ENCODE peak calls at places on chromosomes 3 and 15, in four cellular contexts. C, O, N and R are unnamed samples.

GRCh38 chr3:57840445-57840844 is 84.3 kb downstream of the SLMAP start:
- DNase-seq in C (no peak), O (no peak), N (no peak), R (no peak)

GRCh38 chr3:55718475-55718874 is 231.4 kb upstream of the WNT5A start:
- DNase-seq in N (no peak), O (no peak), C (no peak), R (no peak)

GRCh38 chr15:30878515-30878914 is 25.2 kb upstream of the FAN1 start:
- DNase-seq in N (no peak), C (no peak), O (no peak), R (no peak)

GRCh38 chr15:56805466-56806146 is 72.3 kb upstream of the ZNF280D start:
- DNase-seq in O (peak), N (no peak), C (peak), R (peak)

GRCh38 chr3:128824132-128824850 is 55.1 kb upstream of the ACAD9 start:
- DNase-seq in O (no peak), N (no peak), C (no peak), R (no peak)

GRCh38 chr15:67829647-67830504 is 4.6 kb downstream of the SKOR1 start:
- DNase-seq in O (no peak), N (no peak), C (no peak), R (no peak)

GRCh38 chr15:68228971-68229385 is 550 bp downstream of the CLN6 start:
- DNase-seq in N (no peak), O (no peak), C (no peak), R (no peak)

GRCh38 chr15:66564136-66565041 is 1.4 kb downstream of the LCTL start:
- DNase-seq in O (no peak), N (no peak), C (no peak), R (no peak)

GRCh38 chr3:54443572-54444161 is 321.3 kb downstream of the CACNA2D3 start:
- DNase-seq in C (no peak), N (no peak), O (no peak), R (no peak)

GRCh38 chr15:82830427-82831173 is 21.2 kb downstream of the WHAMM start:
- DNase-seq in C (no peak), N (no peak), O (no peak), R (no peak)

GRCh38 chr3:69690-70089 is 126.9 kb upstream of the CHL1 start:
- DNase-seq in O (peak), N (no peak), C (no peak), R (no peak)

GRCh38 chr3:13224967-13225366 is 151.7 kb upstream of the IQSEC1 start:
- DNase-seq in O (no peak), N (no peak), C (no peak), R (no peak)

GRCh38 chr15:39301589-39301999 is 279.3 kb upstream of the THBS1 start:
- DNase-seq in N (no peak), O (no peak), C (peak), R (peak)

GRCh38 chr3:53675942-53676341 is 170.3 kb downstream of the CHDH start:
- DNase-seq in O (no peak), N (no peak), C (no peak), R (no peak)

GRCh38 chr3:43953814-43954241 is 263.1 kb downstream of the ABHD5 start:
- DNase-seq in C (peak), O (peak), N (no peak), R (no peak)

GRCh38 chr3:170644711-170645110 is 58.8 kb upstream of the SLC7A14 start:
- DNase-seq in O (no peak), C (no peak), N (no peak), R (no peak)

GRCh38 chr3:102182162-102182561 is 252.7 kb upstream of the ZPLD1 start:
- DNase-seq in N (no peak), C (no peak), O (no peak), R (no peak)

GRCh38 chr15:67762610-67763368 is 62.5 kb upstream of the SKOR1 start:
- DNase-seq in O (no peak), N (no peak), C (peak), R (peak)

GRCh38 chr3:128074851-128075515 is 22.7 kb downstream of the SEC61A1 start:
- DNase-seq in O (no peak), N (no peak), C (no peak), R (no peak)